ENCODE peak calls at places on chromosomes 3 and 15, in eight cellular contexts. One of them, this sample, is unnamed.

GRCh38 chr15:69556344-69556743 is 103.7 kb downstream of the RPLP1 start:
- DNase-seq in foreskin fibroblast: no peak
- DNase-seq in MCF 10A: no peak
- DNase-seq in bronchial epithelial cell: no peak
- DNase-seq in ovary: no peak
- DNase-seq in upper lobe of right lung: no peak
- DNase-seq in H1: no peak
- DNase-seq in fibroblast of lung: no peak
- DNase-seq in this sample: no peak

GRCh38 chr3:177553586-177553985 is 356.3 kb upstream of the TBL1XR1 start:
- DNase-seq in foreskin fibroblast: no peak
- DNase-seq in MCF 10A: no peak
- DNase-seq in bronchial epithelial cell: no peak
- DNase-seq in ovary: no peak
- DNase-seq in upper lobe of right lung: no peak
- DNase-seq in H1: no peak
- DNase-seq in fibroblast of lung: no peak
- DNase-seq in this sample: no peak

GRCh38 chr15:82064824-82065223 is 19.0 kb upstream of the MEX3B start:
- DNase-seq in foreskin fibroblast: peak; percentile 19
- DNase-seq in MCF 10A: peak; percentile 9
- DNase-seq in bronchial epithelial cell: no peak
- DNase-seq in ovary: no peak
- DNase-seq in upper lobe of right lung: no peak
- DNase-seq in H1: no peak
- DNase-seq in fibroblast of lung: peak; percentile 29
- DNase-seq in this sample: no peak

GRCh38 chr15:83783227-83783626 is 129.3 kb downstream of the ADAMTSL3 start:
- DNase-seq in foreskin fibroblast: no peak
- DNase-seq in MCF 10A: no peak
- DNase-seq in bronchial epithelial cell: no peak
- DNase-seq in ovary: no peak
- DNase-seq in upper lobe of right lung: no peak
- DNase-seq in H1: no peak
- DNase-seq in fibroblast of lung: no peak
- DNase-seq in this sample: no peak

GRCh38 chr3:103002447-103002846 is 567.6 kb downstream of the ZPLD1 start:
- DNase-seq in foreskin fibroblast: no peak
- DNase-seq in MCF 10A: peak; percentile 13
- DNase-seq in bronchial epithelial cell: no peak
- DNase-seq in ovary: no peak
- DNase-seq in upper lobe of right lung: no peak
- DNase-seq in H1: no peak
- DNase-seq in fibroblast of lung: peak; percentile 19
- DNase-seq in this sample: no peak

GRCh38 chr3:183117046-183117445 is 17.8 kb upstream of the MCCC1 start:
- DNase-seq in foreskin fibroblast: no peak
- DNase-seq in MCF 10A: no peak
- DNase-seq in bronchial epithelial cell: peak; percentile 14
- DNase-seq in ovary: no peak
- DNase-seq in upper lobe of right lung: no peak
- DNase-seq in H1: no peak
- DNase-seq in fibroblast of lung: no peak
- DNase-seq in this sample: peak; percentile 46

GRCh38 chr3:15679306-15679705 is 77.8 kb downstream of the BTD start:
- DNase-seq in foreskin fibroblast: no peak
- DNase-seq in MCF 10A: no peak
- DNase-seq in bronchial epithelial cell: no peak
- DNase-seq in ovary: no peak
- DNase-seq in upper lobe of right lung: no peak
- DNase-seq in H1: no peak
- DNase-seq in fibroblast of lung: no peak
- DNase-seq in this sample: no peak

GRCh38 chr3:13574083-13574797 is 25.3 kb downstream of the FBLN2 start:
- DNase-seq in foreskin fibroblast: peak; percentile 56
- DNase-seq in MCF 10A: no peak
- DNase-seq in bronchial epithelial cell: no peak
- DNase-seq in ovary: no peak
- DNase-seq in upper lobe of right lung: no peak
- DNase-seq in H1: no peak
- DNase-seq in fibroblast of lung: no peak
- DNase-seq in this sample: no peak

GRCh38 chr15:71133734-71134464 is 18.6 kb downstream of the THSD4 start:
- DNase-seq in foreskin fibroblast: no peak
- DNase-seq in MCF 10A: peak; percentile 54
- DNase-seq in bronchial epithelial cell: peak; percentile 76
- DNase-seq in ovary: no peak
- DNase-seq in upper lobe of right lung: no peak
- DNase-seq in H1: no peak
- DNase-seq in fibroblast of lung: no peak
- DNase-seq in this sample: peak; percentile 85

GRCh38 chr3:13012228-13012691 is 61.0 kb downstream of the IQSEC1 start:
- DNase-seq in foreskin fibroblast: peak; percentile 42
- DNase-seq in MCF 10A: no peak
- DNase-seq in bronchial epithelial cell: no peak
- DNase-seq in ovary: no peak
- DNase-seq in upper lobe of right lung: peak; percentile 89
- DNase-seq in H1: no peak
- DNase-seq in fibroblast of lung: peak; percentile 24
- DNase-seq in this sample: no peak

GRCh38 chr3:79558943-79559342 is 208.9 kb downstream of the ROBO1 start:
- DNase-seq in foreskin fibroblast: no peak
- DNase-seq in MCF 10A: no peak
- DNase-seq in bronchial epithelial cell: no peak
- DNase-seq in ovary: no peak
- DNase-seq in upper lobe of right lung: no peak
- DNase-seq in H1: no peak
- DNase-seq in fibroblast of lung: no peak
- DNase-seq in this sample: no peak

GRCh38 chr15:42832577-42832976 is 88.0 kb downstream of the TTBK2 start:
- DNase-seq in foreskin fibroblast: peak; percentile 91
- DNase-seq in MCF 10A: peak; percentile 93
- DNase-seq in bronchial epithelial cell: peak; percentile 100
- DNase-seq in ovary: no peak
- DNase-seq in upper lobe of right lung: no peak
- DNase-seq in H1: no peak
- DNase-seq in fibroblast of lung: peak; percentile 65
- DNase-seq in this sample: peak; percentile 96

GRCh38 chr3:66413151-66413751 is 87.6 kb downstream of the LRIG1 start:
- DNase-seq in foreskin fibroblast: peak; percentile 90
- DNase-seq in MCF 10A: no peak
- DNase-seq in bronchial epithelial cell: peak; percentile 35
- DNase-seq in ovary: no peak
- DNase-seq in upper lobe of right lung: no peak
- DNase-seq in H1: no peak
- DNase-seq in fibroblast of lung: peak; percentile 90
- DNase-seq in this sample: no peak

GRCh38 chr15:61518191-61518950 is 289.3 kb upstream of the RORA start:
- DNase-seq in foreskin fibroblast: peak; percentile 34
- DNase-seq in MCF 10A: peak; percentile 11
- DNase-seq in bronchial epithelial cell: peak; percentile 15
- DNase-seq in ovary: no peak
- DNase-seq in upper lobe of right lung: no peak
- DNase-seq in H1: no peak
- DNase-seq in fibroblast of lung: no peak
- DNase-seq in this sample: peak; percentile 20

GRCh38 chr3:184505053-184505452 is 56.5 kb upstream of the EPHB3 start:
- DNase-seq in foreskin fibroblast: peak; percentile 82
- DNase-seq in MCF 10A: no peak
- DNase-seq in bronchial epithelial cell: no peak
- DNase-seq in ovary: no peak
- DNase-seq in upper lobe of right lung: no peak
- DNase-seq in H1: no peak
- DNase-seq in fibroblast of lung: no peak
- DNase-seq in this sample: no peak

GRCh38 chr15:48447657-48448056 is 116.4 kb downstream of the DUT start:
- DNase-seq in foreskin fibroblast: peak; percentile 80
- DNase-seq in MCF 10A: peak; percentile 38
- DNase-seq in bronchial epithelial cell: peak; percentile 72
- DNase-seq in ovary: no peak
- DNase-seq in upper lobe of right lung: no peak
- DNase-seq in H1: no peak
- DNase-seq in fibroblast of lung: peak; percentile 78
- DNase-seq in this sample: peak; percentile 52

DNA sequence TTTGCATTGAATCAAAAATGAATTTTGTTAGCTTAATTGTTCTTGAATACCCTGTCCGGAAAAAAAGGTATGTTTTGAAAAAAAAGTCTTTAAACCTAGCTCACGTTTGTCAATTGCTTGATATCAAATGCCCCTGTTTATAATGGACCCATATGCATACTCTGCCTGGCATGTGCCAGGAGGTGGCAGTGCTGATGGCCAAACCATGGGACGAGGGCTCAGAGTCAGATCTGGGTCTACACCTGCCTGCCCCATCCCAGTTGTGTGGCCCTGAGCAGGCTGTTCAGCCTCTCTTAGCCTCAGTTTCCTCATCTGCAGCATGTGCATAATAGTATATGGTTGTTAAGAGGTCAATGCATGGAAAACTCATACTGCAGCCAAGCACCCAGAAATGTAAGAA is 38.8 kb downstream of the PRKCD start:
- DNase-seq in foreskin fibroblast: no peak
- DNase-seq in MCF 10A: peak; percentile 34
- DNase-seq in bronchial epithelial cell: no peak
- DNase-seq in ovary: no peak
- DNase-seq in upper lobe of right lung: no peak
- DNase-seq in H1: no peak
- DNase-seq in fibroblast of lung: no peak
- DNase-seq in this sample: no peak
- TF ChIP-seq CTCF in foreskin fibroblast: no peak
- TF ChIP-seq CTCF in MCF 10A: no peak
- TF ChIP-seq CTCF in bronchial epithelial cell: peak; percentile 29
- TF ChIP-seq CTCF in ovary: no peak
- TF ChIP-seq CTCF in upper lobe of right lung: no peak
- TF ChIP-seq CTCF in H1: no peak
- TF ChIP-seq CTCF in fibroblast of lung: no peak
- TF ChIP-seq CTCF in this sample: peak; percentile 19

DNA sequence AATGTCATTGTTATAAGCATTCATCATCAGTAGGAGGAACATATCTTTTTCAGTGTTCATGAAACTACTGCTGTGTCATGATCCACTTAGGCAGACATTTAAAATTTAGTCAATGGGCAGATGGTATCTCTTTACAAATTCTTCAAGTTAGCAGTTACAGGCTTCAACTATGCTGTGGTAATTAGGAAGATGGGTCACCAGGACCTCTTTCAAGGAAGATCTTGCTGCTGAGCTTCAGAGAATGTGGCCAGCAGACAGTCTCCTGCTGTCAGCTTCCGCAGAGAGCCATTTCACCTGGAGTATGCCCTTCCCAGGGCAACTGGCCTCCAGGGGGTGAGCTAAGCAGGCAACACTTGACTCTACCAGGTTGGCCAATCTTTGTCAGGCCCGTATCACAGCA is 19.4 kb downstream of the IFT57 start:
- DNase-seq in foreskin fibroblast: no peak
- DNase-seq in MCF 10A: no peak
- DNase-seq in bronchial epithelial cell: no peak
- DNase-seq in ovary: no peak
- DNase-seq in upper lobe of right lung: no peak
- DNase-seq in H1: peak; percentile 51
- DNase-seq in fibroblast of lung: no peak
- DNase-seq in this sample: no peak
- TF ChIP-seq CTCF in foreskin fibroblast: peak; percentile 4
- TF ChIP-seq CTCF in MCF 10A: no peak
- TF ChIP-seq CTCF in bronchial epithelial cell: no peak
- TF ChIP-seq CTCF in ovary: no peak
- TF ChIP-seq CTCF in upper lobe of right lung: no peak
- TF ChIP-seq CTCF in H1: peak; percentile 45
- TF ChIP-seq CTCF in fibroblast of lung: no peak
- TF ChIP-seq CTCF in this sample: no peak

DNA sequence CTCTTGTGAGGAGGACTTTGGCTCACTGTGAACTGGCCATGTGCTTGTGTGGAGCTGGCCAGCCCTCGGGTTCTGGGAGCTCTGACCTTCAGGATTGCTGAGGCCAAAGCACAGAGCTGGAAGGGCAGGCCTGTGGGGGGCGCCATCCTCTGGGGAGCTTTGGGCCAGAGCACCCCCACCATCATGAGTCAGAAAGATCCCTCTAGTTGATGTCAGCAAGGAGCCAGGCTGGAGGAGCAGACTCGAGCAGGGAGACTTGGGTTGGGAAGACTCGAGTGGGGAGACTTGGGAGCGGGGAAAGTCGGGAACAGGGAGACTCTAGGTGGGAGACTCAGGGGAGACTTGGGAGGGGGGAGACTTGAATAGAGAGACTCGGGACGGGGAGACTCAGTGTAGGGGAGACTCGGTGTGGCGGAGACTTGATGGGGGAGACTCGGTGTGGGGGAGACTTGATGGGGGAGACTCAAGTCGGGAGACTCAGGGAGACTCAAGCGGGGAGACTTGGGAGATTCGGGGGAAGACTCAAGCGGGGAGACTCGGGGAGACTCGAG is 37.7 kb upstream of the PLXNA1 start:
- DNase-seq in foreskin fibroblast: no peak
- DNase-seq in MCF 10A: no peak
- DNase-seq in bronchial epithelial cell: no peak
- DNase-seq in ovary: no peak
- DNase-seq in upper lobe of right lung: no peak
- DNase-seq in H1: no peak
- DNase-seq in fibroblast of lung: no peak
- DNase-seq in this sample: no peak
- TF ChIP-seq CTCF in foreskin fibroblast: no peak
- TF ChIP-seq CTCF in MCF 10A: no peak
- TF ChIP-seq CTCF in bronchial epithelial cell: no peak
- TF ChIP-seq CTCF in ovary: no peak
- TF ChIP-seq CTCF in upper lobe of right lung: no peak
- TF ChIP-seq CTCF in H1: peak; percentile 65
- TF ChIP-seq CTCF in fibroblast of lung: no peak
- TF ChIP-seq CTCF in this sample: no peak

DNA sequence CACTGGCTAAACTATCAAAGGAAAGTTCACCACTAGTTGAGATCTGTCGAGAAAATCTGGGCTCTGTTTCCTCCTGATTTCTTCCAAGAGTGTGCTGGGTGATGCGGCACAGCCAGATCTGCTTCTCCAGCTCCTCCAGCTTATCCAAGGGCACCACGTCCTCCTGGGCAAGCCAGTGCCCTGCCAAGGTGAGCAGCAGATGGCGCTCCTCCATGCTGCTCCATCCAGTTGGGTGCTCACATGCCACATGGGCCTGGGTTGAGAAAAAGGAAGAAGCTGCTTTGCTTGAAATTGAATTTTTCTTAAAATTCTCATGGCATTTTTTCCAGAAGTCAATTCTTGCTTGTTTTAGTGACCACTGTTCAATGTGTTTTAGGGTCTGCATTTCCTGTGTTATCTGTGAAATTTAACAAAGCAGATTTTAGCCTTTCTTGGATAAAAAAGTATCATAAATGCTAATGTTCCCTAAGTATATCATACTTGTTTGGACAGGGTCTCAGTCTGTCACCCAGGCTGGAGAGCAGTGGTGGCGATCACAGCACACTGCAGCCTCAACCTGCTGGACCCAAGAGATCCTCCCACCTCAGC is 47.3 kb downstream of the EIF3J start:
- DNase-seq in foreskin fibroblast: peak; percentile 41
- DNase-seq in MCF 10A: peak; percentile 66
- DNase-seq in bronchial epithelial cell: peak; percentile 43
- DNase-seq in ovary: no peak
- DNase-seq in upper lobe of right lung: peak; percentile 70
- DNase-seq in H1: peak; percentile 70
- DNase-seq in fibroblast of lung: peak; percentile 21
- DNase-seq in this sample: peak; percentile 35
- TF ChIP-seq CTCF in foreskin fibroblast: peak; percentile 44
- TF ChIP-seq CTCF in MCF 10A: peak; percentile 37
- TF ChIP-seq CTCF in bronchial epithelial cell: peak; percentile 79
- TF ChIP-seq CTCF in ovary: no peak
- TF ChIP-seq CTCF in upper lobe of right lung: peak; percentile 44
- TF ChIP-seq CTCF in H1: peak; percentile 75
- TF ChIP-seq CTCF in fibroblast of lung: peak; percentile 38
- TF ChIP-seq CTCF in this sample: peak; percentile 61

This sample was measured in mammary epithelial cell.